ENCODE peak calls at places on chromosomes 13 and 19, in five cellular contexts. Z, P, L, S and Q are unnamed samples.
A peak's percentile ranks its signal among the peaks of the same experiment; 100 is the strongest.

GRCh38 chr13:81493144-81493543 is 1152.2 kb upstream of the SPRY2 start:
- DNase-seq in P (no peak), Z (no peak), L (no peak), S (no peak), Q (no peak)

GRCh38 chr19:5696196-5697021 is 6.3 kb downstream of the RPL36 start:
- DNase-seq in L (no peak), P (no peak), S (no peak), Z (no peak), Q (no peak)

GRCh38 chr13:32496574-32497160 is 41.9 kb downstream of the N4BP2L2 start:
- DNase-seq in S (no peak), Z (no peak), L (no peak), P (no peak), Q (no peak)

GRCh38 chr19:16372065-16372915 is 47.7 kb downstream of the KLF2 start:
- DNase-seq in L (no peak), P (no peak), Z (no peak), S (no peak), Q (no peak)

GRCh38 chr13:98945863-98946605 is 31.8 kb downstream of the DOCK9 start:
- DNase-seq in S (no peak), L (no peak), P (no peak), Z (no peak), Q (no peak)

GRCh38 chr13:77056382-77056781 is 29.4 kb upstream of the FBXL3 start:
- DNase-seq in S (no peak), P (no peak), Z (no peak), L (no peak), Q (no peak)

GRCh38 chr13:31008400-31009115 is 76.1 kb downstream of the TEX26 start:
- DNase-seq in S (no peak), L (no peak), P (peak; percentile 18), Z (no peak), Q (no peak)

GRCh38 chr19:19562665-19563347 is 24.7 kb downstream of the CILP2 start:
- DNase-seq in P (no peak), Z (no peak), L (no peak), S (no peak), Q (no peak)

GRCh38 chr19:38683393-38684077 is 36.1 kb downstream of the ACTN4 start:
- DNase-seq in P (peak; percentile 90), S (no peak), L (peak; percentile 91), Z (peak; percentile 89), Q (peak; percentile 84)

GRCh38 chr13:101417043-101417406 is 717 bp upstream of the NALCN start:
- DNase-seq in P (peak; percentile 55), S (no peak), L (peak; percentile 71), Z (no peak), Q (peak; percentile 82)

GRCh38 chr13:49669735-49670309 is 21.5 kb downstream of the EBPL start:
- DNase-seq in P (peak; percentile 76), S (no peak), Z (peak; percentile 60), L (peak; percentile 83), Q (peak; percentile 73)

GRCh38 chr19:45117167-45117594 is 24.2 kb downstream of the PPP1R37 start:
- DNase-seq in L (no peak), S (no peak), Z (peak; percentile 65), P (peak; percentile 31), Q (peak; percentile 46)

GRCh38 chr13:67155898-67156717 is 74.0 kb downstream of the PCDH9 start:
- DNase-seq in Z (no peak), L (no peak), S (no peak), P (no peak), Q (no peak)

GRCh38 chr13:40667622-40667978 is 1.2 kb upstream of the FOXO1 start:
- DNase-seq in S (no peak), P (no peak), L (no peak), Z (peak; percentile 38), Q (no peak)

GRCh38 chr19:28880735-28881401 is 332.1 kb downstream of the UQCRFS1 start:
- DNase-seq in Z (no peak), P (no peak), S (no peak), L (no peak), Q (no peak)

GRCh38 chr19:55069137-55069858 is 6.3 kb upstream of the RDH13 start:
- DNase-seq in S (no peak), P (peak; percentile 21), L (peak; percentile 57), Z (peak; percentile 84), Q (no peak)

GRCh38 chr13:65473199-65473598 is 1756.9 kb downstream of the PCDH9 start:
- DNase-seq in L (no peak), S (no peak), P (no peak), Z (no peak), Q (no peak)

GRCh38 chr13:65468628-65469027 is 1761.5 kb downstream of the PCDH9 start:
- DNase-seq in S (no peak), P (no peak), Z (no peak), L (no peak), Q (no peak)

GRCh38 chr13:65470781-65471180 is 1759.4 kb downstream of the PCDH9 start:
- DNase-seq in P (no peak), L (peak; percentile 1), Z (no peak), S (peak; percentile 14), Q (no peak)

DNA sequence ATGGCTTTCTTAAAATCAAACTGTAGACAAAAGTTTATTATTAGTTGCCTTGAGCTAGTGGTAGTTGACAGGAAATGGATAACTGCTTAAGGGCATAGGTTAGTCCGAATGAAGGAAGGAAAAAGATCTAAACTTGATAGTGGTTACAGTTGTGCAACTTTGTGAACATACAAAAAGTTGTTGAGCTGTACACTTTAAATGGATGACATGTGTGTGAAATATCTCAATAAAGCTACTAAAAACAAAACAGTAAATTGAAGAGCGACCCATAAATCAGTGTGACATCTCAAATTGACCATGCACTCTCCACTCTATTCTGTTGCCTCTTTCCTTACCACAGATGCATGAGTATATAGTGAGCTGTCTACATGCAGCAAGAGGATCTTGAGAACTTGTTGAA is 1757.8 kb downstream of the PCDH9 start:
- DNase-seq in P (no peak), Z (no peak), L (no peak), S (no peak), Q (no peak)
- TF ChIP-seq CTCF in P (no peak), Z (no peak), L (no peak), S (no peak), Q (no peak)

DNA sequence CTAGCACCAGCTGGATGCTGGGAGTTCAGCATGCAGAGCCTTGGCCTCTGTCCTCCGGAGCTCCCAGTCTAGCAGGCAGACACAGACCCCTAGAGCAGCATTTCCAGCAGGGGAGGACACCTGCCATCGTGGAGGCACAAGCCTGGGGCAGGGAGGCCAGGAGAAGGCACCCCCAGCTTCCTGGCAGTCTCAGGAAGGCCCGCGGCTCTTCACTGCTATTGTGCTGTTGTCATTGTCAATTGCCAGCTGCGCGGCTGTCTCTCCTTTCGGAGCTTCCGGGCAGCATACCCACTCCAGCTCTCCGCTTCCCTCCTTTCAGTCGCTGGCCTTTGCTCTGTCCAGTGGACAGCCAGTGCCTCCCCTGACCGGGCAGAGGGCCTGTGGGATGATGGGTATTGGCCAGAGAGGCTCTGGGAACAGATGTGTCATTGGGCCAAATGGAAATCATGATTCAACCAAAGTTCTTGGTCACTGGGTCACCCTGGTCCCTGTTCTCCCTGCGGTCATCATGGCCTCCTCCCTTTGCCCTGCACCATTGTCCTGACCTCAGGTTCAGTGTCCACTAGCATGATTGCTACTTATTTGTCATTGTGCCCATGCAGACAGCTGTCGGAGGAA is 93.0 kb downstream of the SLC7A1 start:
- DNase-seq in L (no peak), S (no peak), Z (no peak), P (no peak), Q (no peak)
- H3K4me3 ChIP-seq in L (no peak overlapping the region), S (no peak overlapping the region), Z (no peak overlapping the region), P (no peak overlapping the region), Q (peak overlapping the region; percentile 9)

GRCh38 chr19:1863308-1863637 is at the start of gene KLF16:
- DNase-seq in S (no peak), Z (no peak), L (no peak), P (no peak), Q (no peak)
- TF ChIP-seq CTCF in S (no peak), Z (no peak), L (no peak), P (no peak), Q (no peak)

GRCh38 chr13:43180036-43180660 is 156.8 kb downstream of the DNAJC15 start:
- DNase-seq in P (no peak), Z (no peak), S (no peak), L (no peak), Q (no peak)

GRCh38 chr13:43185206-43185605 is 161.8 kb downstream of the DNAJC15 start:
- DNase-seq in Z (no peak), L (no peak), P (no peak), S (no peak), Q (no peak)

GRCh38 chr13:43180837-43181236 is 157.5 kb downstream of the DNAJC15 start:
- DNase-seq in Z (no peak), P (no peak), S (no peak), L (no peak), Q (no peak)
- H3K4me3 ChIP-seq in Z (no peak overlapping the region), P (no peak overlapping the region), S (no peak overlapping the region), L (no peak overlapping the region), Q (no peak overlapping the region)

GRCh38 chr19:13153627-13154240 is 3.5 kb downstream of the IER2 start:
- DNase-seq in Z (peak; percentile 47), L (peak; percentile 68), P (no peak), S (no peak), Q (peak; percentile 34)

GRCh38 chr19:13154241-13154778 is 4.1 kb downstream of the IER2 start:
- DNase-seq in L (peak; percentile 98), P (peak; percentile 95), S (no peak), Z (peak; percentile 93), Q (peak; percentile 96)

GRCh38 chr19:13151605-13152355 is 1.6 kb downstream of the IER2 start:
- DNase-seq in L (peak; percentile 99), S (no peak), Z (peak; percentile 98), P (peak; percentile 95), Q (peak; percentile 99)

GRCh38 chr19:13152356-13152853 is 2.2 kb downstream of the IER2 start:
- DNase-seq in L (no peak), P (no peak), S (no peak), Z (no peak), Q (no peak)

GRCh38 chr19:13152854-13153626 is 2.8 kb downstream of the IER2 start:
- DNase-seq in L (peak; percentile 98), P (peak; percentile 92), Z (peak; percentile 97), S (no peak), Q (peak; percentile 95)
- TF ChIP-seq CTCF in L (peak; percentile 4), P (no peak), Z (peak; percentile 29), S (peak; percentile 22), Q (no peak)

GRCh38 chr19:48852292-48852691 is 16.0 kb upstream of the HSD17B14 start:
- DNase-seq in P (no peak), L (no peak), S (no peak), Z (no peak), Q (no peak)

GRCh38 chr19:48858984-48859710 is 9.3 kb downstream of the PLEKHA4 start:
- DNase-seq in S (no peak), Z (peak; percentile 60), L (no peak), P (no peak), Q (no peak)

GRCh38 chr19:48856921-48857320 is 11.5 kb downstream of the PLEKHA4 start:
- DNase-seq in Z (no peak), P (no peak), L (peak; percentile 21), S (no peak), Q (peak; percentile 74)

GRCh38 chr19:48854103-48854502 is 14.3 kb downstream of the PLEKHA4 start:
- DNase-seq in P (no peak), L (no peak), S (no peak), Z (no peak), Q (no peak)

GRCh38 chr19:48853483-48853882 is 14.9 kb downstream of the PLEKHA4 start:
- DNase-seq in Z (no peak), L (no peak), S (no peak), P (no peak), Q (no peak)
- H3K4me3 ChIP-seq in Z (no peak overlapping the region), L (no peak overlapping the region), S (no peak overlapping the region), P (no peak overlapping the region), Q (no peak overlapping the region)